ENCODE peak calls at places on chromosomes 1 and 21, in seven cellular contexts. One of them, this sample, is unnamed. For H3K4me1, the result is how much of the 10 kb centered on the place peaks cover.

GRCh38 chr1:8182034-8182761 is 135.7 kb upstream of the SLC45A1 start:
- DNase-seq in prostate gland: peak
- DNase-seq in body of pancreas: peak
- DNase-seq in IMR-90: peak
- DNase-seq in Peyer's patch: no peak
- DNase-seq in right lobe of liver: no peak
- DNase-seq in A549: peak
- DNase-seq in this sample: peak

GRCh38 chr1:5947071-5947821 is 45.0 kb downstream of the NPHP4 start:
- DNase-seq in prostate gland: no peak
- DNase-seq in IMR-90: no peak
- DNase-seq in right lobe of liver: no peak
- DNase-seq in Peyer's patch: no peak
- DNase-seq in body of pancreas: no peak
- DNase-seq in A549: no peak
- DNase-seq in this sample: peak

GRCh38 chr21:33042812-33043211 is 17.1 kb downstream of the OLIG2 start:
- DNase-seq in body of pancreas: no peak
- DNase-seq in Peyer's patch: no peak
- DNase-seq in prostate gland: no peak
- DNase-seq in right lobe of liver: no peak
- DNase-seq in A549: peak
- DNase-seq in IMR-90: peak
- DNase-seq in this sample: peak

GRCh38 chr1:229694053-229694693 is 68.1 kb downstream of the URB2 start:
- DNase-seq in prostate gland: no peak
- DNase-seq in IMR-90: peak
- DNase-seq in right lobe of liver: no peak
- DNase-seq in A549: peak
- DNase-seq in Peyer's patch: peak
- DNase-seq in body of pancreas: peak
- DNase-seq in this sample: peak

GRCh38 chr1:214934035-214934434 is 148.5 kb upstream of the KCNK2 start:
- DNase-seq in IMR-90: no peak
- DNase-seq in prostate gland: no peak
- DNase-seq in A549: no peak
- DNase-seq in body of pancreas: no peak
- DNase-seq in right lobe of liver: no peak
- DNase-seq in Peyer's patch: no peak
- DNase-seq in this sample: no peak

GRCh38 chr1:183577897-183578470 is 12.3 kb downstream of the NCF2 start:
- DNase-seq in body of pancreas: no peak
- DNase-seq in prostate gland: no peak
- DNase-seq in right lobe of liver: no peak
- DNase-seq in IMR-90: no peak
- DNase-seq in A549: no peak
- DNase-seq in Peyer's patch: no peak
- DNase-seq in this sample: no peak

GRCh38 chr1:226864311-226864710 is 6.1 kb upstream of the PSEN2 start:
- DNase-seq in Peyer's patch: no peak
- DNase-seq in A549: peak
- DNase-seq in right lobe of liver: no peak
- DNase-seq in prostate gland: no peak
- DNase-seq in IMR-90: no peak
- DNase-seq in body of pancreas: no peak
- DNase-seq in this sample: no peak

GRCh38 chr1:237868814-237869600 is 21.7 kb downstream of the ZP4 start:
- DNase-seq in prostate gland: no peak
- DNase-seq in A549: no peak
- DNase-seq in IMR-90: no peak
- DNase-seq in body of pancreas: no peak
- DNase-seq in right lobe of liver: no peak
- DNase-seq in Peyer's patch: no peak
- DNase-seq in this sample: no peak

DNA sequence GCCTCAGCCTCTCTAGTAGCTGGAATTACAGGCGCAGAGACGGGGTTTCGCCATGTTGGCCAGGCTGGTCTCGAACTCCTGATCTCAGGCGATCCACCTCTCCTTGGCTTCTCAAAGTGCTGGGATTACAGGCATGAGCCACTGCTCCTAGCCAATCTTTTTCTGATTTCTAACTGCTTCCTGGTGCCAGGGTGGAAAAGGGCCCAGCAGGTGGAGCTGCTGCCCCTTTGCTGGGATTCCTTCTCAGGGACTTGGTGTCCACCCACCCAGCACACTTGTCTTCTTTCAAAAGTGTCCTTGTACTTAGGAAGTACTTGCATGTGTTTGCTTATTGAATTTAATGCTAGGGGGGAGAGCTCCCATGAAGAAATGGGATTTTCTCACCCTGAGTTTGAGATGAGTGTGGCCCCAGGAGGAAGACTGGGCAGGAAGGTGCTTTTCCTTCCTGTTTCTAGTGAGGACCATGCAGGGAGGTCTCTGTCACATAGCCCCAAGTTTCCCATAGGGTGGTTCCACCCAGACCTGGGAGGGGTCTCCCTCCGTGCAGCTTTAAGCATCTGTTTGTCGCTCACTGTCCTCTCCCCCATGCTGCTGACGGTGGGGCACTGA is 14.2 kb downstream of the UTP11 start:
- DNase-seq in body of pancreas: peak
- DNase-seq in prostate gland: peak
- DNase-seq in Peyer's patch: no peak
- DNase-seq in A549: peak
- DNase-seq in IMR-90: peak
- DNase-seq in right lobe of liver: no peak
- DNase-seq in this sample: peak
- TF ChIP-seq CTCF in body of pancreas: peak
- TF ChIP-seq CTCF in prostate gland: peak
- TF ChIP-seq CTCF in Peyer's patch: peak
- TF ChIP-seq CTCF in A549: peak
- TF ChIP-seq CTCF in IMR-90: peak
- TF ChIP-seq CTCF in right lobe of liver: peak
- TF ChIP-seq CTCF in this sample: peak

GRCh38 chr1:11429935-11430334 is 49.0 kb upstream of the DISP3 start:
- DNase-seq in body of pancreas: no peak
- DNase-seq in A549: no peak
- DNase-seq in Peyer's patch: no peak
- DNase-seq in IMR-90: no peak
- DNase-seq in right lobe of liver: no peak
- DNase-seq in prostate gland: no peak
- DNase-seq in this sample: no peak

GRCh38 chr1:11422701-11423100 is 56.3 kb upstream of the DISP3 start:
- DNase-seq in right lobe of liver: no peak
- DNase-seq in IMR-90: no peak
- DNase-seq in body of pancreas: no peak
- DNase-seq in prostate gland: no peak
- DNase-seq in Peyer's patch: no peak
- DNase-seq in A549: no peak
- DNase-seq in this sample: no peak

GRCh38 chr1:11428789-11429188 is 50.2 kb upstream of the DISP3 start:
- DNase-seq in prostate gland: no peak
- DNase-seq in A549: no peak
- DNase-seq in body of pancreas: no peak
- DNase-seq in right lobe of liver: no peak
- DNase-seq in Peyer's patch: no peak
- DNase-seq in IMR-90: no peak
- DNase-seq in this sample: no peak

GRCh38 chr1:11429226-11429625 is 49.7 kb upstream of the DISP3 start:
- DNase-seq in Peyer's patch: no peak
- DNase-seq in prostate gland: no peak
- DNase-seq in body of pancreas: no peak
- DNase-seq in right lobe of liver: no peak
- DNase-seq in A549: no peak
- DNase-seq in IMR-90: no peak
- DNase-seq in this sample: no peak

GRCh38 chr1:11426617-11427016 is 52.3 kb upstream of the DISP3 start:
- DNase-seq in Peyer's patch: no peak
- DNase-seq in right lobe of liver: no peak
- DNase-seq in body of pancreas: no peak
- DNase-seq in IMR-90: no peak
- DNase-seq in A549: no peak
- DNase-seq in prostate gland: no peak
- DNase-seq in this sample: no peak
- H3K4me1 ChIP-seq in Peyer's patch: under half
- H3K4me1 ChIP-seq in right lobe of liver: under half
- H3K4me1 ChIP-seq in body of pancreas: under half
- H3K4me1 ChIP-seq in IMR-90: under half
- H3K4me1 ChIP-seq in A549: under half
- H3K4me1 ChIP-seq in prostate gland: under half
- H3K4me1 ChIP-seq in this sample: under half

GRCh38 chr1:108556079-108556478 is 3.8 kb upstream of the EEIG2 start:
- DNase-seq in prostate gland: no peak
- DNase-seq in body of pancreas: no peak
- DNase-seq in IMR-90: no peak
- DNase-seq in A549: no peak
- DNase-seq in right lobe of liver: no peak
- DNase-seq in Peyer's patch: no peak
- DNase-seq in this sample: no peak

GRCh38 chr1:108554682-108555081 is 5.2 kb upstream of the EEIG2 start:
- DNase-seq in body of pancreas: no peak
- DNase-seq in A549: no peak
- DNase-seq in IMR-90: no peak
- DNase-seq in Peyer's patch: no peak
- DNase-seq in prostate gland: no peak
- DNase-seq in right lobe of liver: no peak
- DNase-seq in this sample: no peak

GRCh38 chr1:108559215-108560142 is at the start of gene EEIG2:
- DNase-seq in prostate gland: peak
- DNase-seq in body of pancreas: peak
- DNase-seq in Peyer's patch: peak
- DNase-seq in A549: peak
- DNase-seq in IMR-90: peak
- DNase-seq in right lobe of liver: peak
- DNase-seq in this sample: peak

GRCh38 chr1:108556501-108556900 is 3.4 kb upstream of the EEIG2 start:
- DNase-seq in right lobe of liver: no peak
- DNase-seq in IMR-90: no peak
- DNase-seq in A549: no peak
- DNase-seq in body of pancreas: peak
- DNase-seq in prostate gland: no peak
- DNase-seq in Peyer's patch: no peak
- DNase-seq in this sample: no peak

DNA sequence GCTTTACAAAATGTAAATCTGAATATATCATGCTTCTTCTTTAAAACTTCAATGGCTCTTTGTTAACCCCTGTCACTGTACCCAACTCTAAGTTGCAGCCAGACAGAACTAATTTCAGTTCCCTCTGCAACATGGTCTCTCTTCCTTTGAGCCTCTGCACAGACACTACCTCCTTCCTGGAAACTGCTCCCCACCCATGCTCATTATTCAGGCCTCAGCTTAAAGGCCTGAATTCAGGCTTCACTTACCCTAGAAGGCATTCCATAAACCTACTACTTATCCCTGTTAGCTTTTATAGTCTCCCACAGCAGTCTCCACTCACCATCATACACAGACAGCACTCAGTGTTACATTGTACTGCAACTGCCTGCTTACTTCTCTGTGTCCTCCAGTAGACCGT is 2.6 kb upstream of the EEIG2 start:
- DNase-seq in IMR-90: no peak
- DNase-seq in Peyer's patch: no peak
- DNase-seq in right lobe of liver: no peak
- DNase-seq in body of pancreas: no peak
- DNase-seq in A549: no peak
- DNase-seq in prostate gland: no peak
- DNase-seq in this sample: no peak
- TF ChIP-seq POLR2A in IMR-90: no peak
- TF ChIP-seq POLR2A in Peyer's patch: no peak
- TF ChIP-seq POLR2A in right lobe of liver: no peak
- TF ChIP-seq POLR2A in body of pancreas: no peak
- TF ChIP-seq POLR2A in A549: no peak
- TF ChIP-seq POLR2A in prostate gland: no peak
- TF ChIP-seq POLR2A in this sample: no peak

GRCh38 chr1:247578946-247579460 is 9.2 kb upstream of the OR2G2 start:
- DNase-seq in A549: no peak
- DNase-seq in right lobe of liver: no peak
- DNase-seq in IMR-90: no peak
- DNase-seq in prostate gland: no peak
- DNase-seq in body of pancreas: no peak
- DNase-seq in Peyer's patch: no peak
- DNase-seq in this sample: no peak
- TF ChIP-seq CTCF in A549: no peak
- TF ChIP-seq CTCF in right lobe of liver: no peak
- TF ChIP-seq CTCF in IMR-90: no peak
- TF ChIP-seq CTCF in prostate gland: no peak
- TF ChIP-seq CTCF in body of pancreas: no peak
- TF ChIP-seq CTCF in Peyer's patch: no peak
- TF ChIP-seq CTCF in this sample: no peak

GRCh38 chr1:40393173-40393572 is 19.6 kb downstream of the SMAP2 start:
- DNase-seq in right lobe of liver: no peak
- DNase-seq in prostate gland: no peak
- DNase-seq in Peyer's patch: no peak
- DNase-seq in body of pancreas: no peak
- DNase-seq in IMR-90: no peak
- DNase-seq in A549: no peak
- DNase-seq in this sample: no peak

GRCh38 chr1:40397258-40397657 is 23.7 kb downstream of the SMAP2 start:
- DNase-seq in IMR-90: no peak
- DNase-seq in A549: no peak
- DNase-seq in Peyer's patch: no peak
- DNase-seq in prostate gland: no peak
- DNase-seq in right lobe of liver: no peak
- DNase-seq in body of pancreas: no peak
- DNase-seq in this sample: no peak

GRCh38 chr1:40394456-40395172 is 21.1 kb downstream of the SMAP2 start:
- DNase-seq in IMR-90: peak
- DNase-seq in body of pancreas: no peak
- DNase-seq in Peyer's patch: no peak
- DNase-seq in right lobe of liver: no peak
- DNase-seq in prostate gland: no peak
- DNase-seq in A549: no peak
- DNase-seq in this sample: no peak

GRCh38 chr1:40395211-40396175 is 22.0 kb downstream of the SMAP2 start:
- DNase-seq in right lobe of liver: no peak
- DNase-seq in body of pancreas: no peak
- DNase-seq in prostate gland: no peak
- DNase-seq in IMR-90: no peak
- DNase-seq in Peyer's patch: no peak
- DNase-seq in A549: no peak
- DNase-seq in this sample: no peak

GRCh38 chr1:40396420-40396819 is 22.9 kb downstream of the SMAP2 start:
- DNase-seq in IMR-90: no peak
- DNase-seq in prostate gland: no peak
- DNase-seq in right lobe of liver: no peak
- DNase-seq in A549: no peak
- DNase-seq in body of pancreas: no peak
- DNase-seq in Peyer's patch: no peak
- DNase-seq in this sample: no peak
- H3K4me1 ChIP-seq in IMR-90: under half
- H3K4me1 ChIP-seq in prostate gland: under half
- H3K4me1 ChIP-seq in right lobe of liver: under half
- H3K4me1 ChIP-seq in A549: under half
- H3K4me1 ChIP-seq in body of pancreas: under half
- H3K4me1 ChIP-seq in Peyer's patch: under half
- H3K4me1 ChIP-seq in this sample: under half

This sample was measured in adrenal gland.